ENCODE peak calls at places on chromosomes 16 and 17, in eight cellular contexts. V, N, A, U, B, H, S and O are unnamed samples.

GRCh38 chr17:76353004-76353598 is 615 bp downstream of the PRPSAP1 start:
- DNase-seq in V (peak; percentile 47), N (peak; percentile 56), A (peak; percentile 67), U (no peak), B (no peak), H (peak; percentile 68), S (no peak), O (peak; percentile 11)

GRCh38 chr17:48131216-48131824 is 23.8 kb downstream of the SNX11 start:
- DNase-seq in V (peak; percentile 46), N (peak; percentile 84), A (no peak), U (peak; percentile 85), B (peak; percentile 59), H (peak; percentile 70), S (peak; percentile 79), O (peak; percentile 85)

GRCh38 chr16:10934325-10935107 is 7.8 kb downstream of the DEXI start:
- DNase-seq in V (no peak), N (no peak), A (no peak), U (no peak), B (no peak), H (no peak), S (no peak), O (no peak)

GRCh38 chr16:70708381-70709253 is 22.8 kb upstream of the MTSS2 start:
- DNase-seq in V (no peak), N (no peak), A (no peak), U (no peak), B (no peak), H (no peak), S (no peak), O (no peak)

GRCh38 chr17:60817187-60817586 is 139.5 kb downstream of the BCAS3 start:
- DNase-seq in V (peak; percentile 66), N (no peak), A (no peak), U (peak; percentile 81), B (peak; percentile 91), H (no peak), S (peak; percentile 45), O (no peak)

GRCh38 chr16:1019934-1020305 is 38.4 kb downstream of the SOX8 start:
- DNase-seq in V (no peak), N (no peak), A (no peak), U (no peak), B (no peak), H (no peak), S (no peak), O (no peak)

GRCh38 chr17:78806451-78806850 is 24.4 kb upstream of the CYTH1 start:
- DNase-seq in V (no peak), N (no peak), A (no peak), U (no peak), B (no peak), H (no peak), S (peak; percentile 27), O (no peak)

GRCh38 chr17:51627776-51628175 is 367.4 kb downstream of the UTP18 start:
- DNase-seq in V (no peak), N (no peak), A (no peak), U (no peak), B (no peak), H (no peak), S (no peak), O (no peak)

GRCh38 chr17:10771142-10771541 is 32.8 kb downstream of the TMEM238L start:
- DNase-seq in V (no peak), N (no peak), A (no peak), U (no peak), B (no peak), H (no peak), S (no peak), O (no peak)

DNA sequence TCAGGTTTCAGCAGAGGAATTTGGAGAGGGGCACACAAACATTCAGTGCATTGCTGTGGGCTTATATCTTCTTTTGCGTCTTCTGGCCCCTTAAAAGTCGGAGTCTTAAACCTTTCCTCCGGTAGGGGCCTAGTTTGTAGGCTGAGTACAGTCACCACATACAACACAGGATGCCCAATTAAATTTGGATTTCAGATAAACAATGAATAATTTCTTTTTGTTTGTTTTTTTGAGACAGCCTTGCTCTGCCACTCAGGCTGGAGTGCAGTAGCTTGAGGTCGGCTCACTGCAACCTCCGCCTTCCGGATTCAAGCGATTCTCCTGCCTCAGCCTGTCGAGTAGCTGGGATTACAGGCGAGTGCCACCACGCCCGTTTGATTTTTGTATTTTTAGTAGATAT is 26.7 kb upstream of the ADORA2B start:
- DNase-seq in V (no peak), N (no peak), A (no peak), U (no peak), B (no peak), H (no peak), S (no peak), O (no peak)
- TF ChIP-seq CTCF in V (no peak), N (no peak), A (no peak), U (no peak), B (no peak), H (no peak), S (no peak), O (no peak)

GRCh38 chr17:27771576-27771975 is 28.8 kb downstream of the NOS2 start:
- DNase-seq in V (no peak), N (no peak), A (no peak), U (no peak), B (no peak), H (no peak), S (no peak), O (no peak)
- TF ChIP-seq CTCF in V (no peak), N (no peak), A (no peak), U (no peak), B (no peak), H (no peak), S (no peak), O (no peak)

DNA sequence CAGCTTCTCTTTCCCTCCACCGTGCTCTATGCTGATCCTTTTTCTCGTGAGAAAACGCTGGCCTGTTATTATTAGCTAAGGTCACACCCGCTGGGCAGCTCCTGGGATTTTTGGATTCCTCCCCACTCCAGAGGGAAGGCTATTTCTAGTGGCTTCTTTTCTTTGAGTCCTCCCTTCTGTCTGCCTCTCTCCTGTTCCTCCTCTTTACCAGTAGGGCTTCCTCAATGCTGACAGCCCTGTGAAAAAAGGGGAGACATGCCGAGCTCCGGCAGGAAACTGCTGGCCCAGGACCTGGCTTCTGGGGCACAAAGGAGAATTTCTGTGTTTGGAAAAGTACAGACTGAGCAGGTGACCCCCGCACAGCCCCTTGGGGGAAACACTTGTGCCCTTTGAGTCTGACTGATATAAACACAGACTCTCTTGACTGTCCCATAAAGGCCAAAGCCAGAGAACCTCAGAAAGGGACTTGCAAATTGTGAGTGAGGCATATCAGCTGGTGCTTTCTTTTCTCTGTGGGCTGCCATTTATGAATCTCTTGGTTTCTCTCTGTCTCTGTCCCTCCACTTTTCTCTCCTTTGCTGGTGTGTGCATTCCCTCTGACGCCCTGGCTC is 14.0 kb upstream of the RNF135 start:
- DNase-seq in V (no peak), N (peak; percentile 2), A (no peak), U (no peak), B (no peak), H (no peak), S (no peak), O (no peak)
- TF ChIP-seq CTCF in V (no peak), N (no peak), A (no peak), U (no peak), B (no peak), H (no peak), S (no peak), O (no peak)

DNA sequence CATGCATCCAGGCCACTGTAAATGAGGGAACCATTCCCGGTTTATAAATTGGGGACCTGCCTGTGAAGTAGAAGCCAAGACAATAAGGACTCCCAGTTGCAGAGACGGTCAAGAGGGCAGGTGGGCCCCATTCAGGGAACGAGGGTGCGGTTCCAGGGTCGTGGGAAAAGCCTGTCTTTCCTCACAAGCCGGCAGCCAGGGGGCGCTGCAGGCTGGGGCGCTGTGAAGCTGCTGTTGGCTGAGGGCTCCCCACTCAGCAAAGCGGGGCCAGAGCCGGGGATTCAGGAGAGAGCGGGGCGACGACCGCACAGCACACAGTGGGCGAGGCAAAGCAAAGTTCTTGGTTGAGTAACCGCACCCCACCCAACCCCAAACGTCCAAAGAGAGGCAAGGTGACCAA is 24.9 kb downstream of the CDRT15 start:
- DNase-seq in V (no peak), N (no peak), A (peak; percentile 52), U (no peak), B (no peak), H (no peak), S (no peak), O (no peak)
- TF ChIP-seq CTCF in V (no peak), N (peak; percentile 56), A (no peak), U (peak; percentile 22), B (peak; percentile 48), H (no peak), S (no peak), O (no peak)

GRCh38 chr16:30656974-30657865 is 1.0 kb upstream of the FBRS start:
- DNase-seq in V (no peak), N (no peak), A (no peak), U (no peak), B (no peak), H (no peak), S (no peak), O (no peak)

GRCh38 chr16:30660424-30661251 is 2.4 kb downstream of the FBRS start:
- DNase-seq in V (peak; percentile 42), N (no peak), A (peak; percentile 82), U (no peak), B (no peak), H (no peak), S (no peak), O (no peak)

GRCh38 chr16:30658731-30659506 is 688 bp downstream of the FBRS start:
- DNase-seq in V (peak; percentile 97), N (peak; percentile 93), A (peak; percentile 86), U (peak; percentile 97), B (peak; percentile 98), H (peak; percentile 94), S (peak; percentile 99), O (peak; percentile 83)

GRCh38 chr16:30657866-30658730 is at the start of gene FBRS:
- DNase-seq in V (peak; percentile 100), N (peak; percentile 100), A (peak; percentile 100), U (peak; percentile 100), B (peak; percentile 100), H (peak; percentile 100), S (peak; percentile 100), O (peak; percentile 100)

GRCh38 chr16:30659507-30660423 is 1.5 kb downstream of the FBRS start:
- DNase-seq in V (peak; percentile 35), N (no peak), A (peak; percentile 73), U (no peak), B (peak; percentile 28), H (peak; percentile 78), S (no peak), O (peak; percentile 67)
- TF ChIP-seq CTCF in V (no peak), N (no peak), A (no peak), U (no peak), B (peak; percentile 8), H (no peak), S (peak; percentile 7), O (peak; percentile 11)

GRCh38 chr16:17277981-17278381 is 192.8 kb downstream of the XYLT1 start:
- DNase-seq in V (no peak), N (peak; percentile 57), A (peak; percentile 73), U (no peak), B (no peak), H (no peak), S (peak; percentile 22), O (peak; percentile 54)
- TF ChIP-seq CTCF in V (no peak), N (peak; percentile 44), A (peak; percentile 11), U (no peak), B (peak; percentile 37), H (peak; percentile 33), S (peak; percentile 34), O (peak; percentile 57)

GRCh38 chr16:85396879-85397871 is 215.9 kb upstream of the GSE1 start:
- DNase-seq in V (no peak), N (no peak), A (peak; percentile 55), U (peak; percentile 75), B (no peak), H (peak; percentile 65), S (peak; percentile 28), O (peak; percentile 83)
- TF ChIP-seq CTCF in V (no peak), N (no peak), A (no peak), U (peak; percentile 17), B (no peak), H (no peak), S (no peak), O (no peak)